ENCODE peak calls at places on chromosomes 7 and 10, in five cellular contexts. X is AG08396, W is brain microvascular endothelial cell, F is endothelial cell, O is RCC 7860. L is an unnamed sample.
A peak's percentile ranks its signal among the peaks of the same experiment; 100 is the strongest.

GRCh38 chr10:69876286-69876685 is 74.6 kb downstream of the COL13A1 start:
- DNase-seq in X (no peak), W (no peak), F (no peak), O (no peak), L (no peak)

GRCh38 chr10:53537508-53537907 is 764.9 kb upstream of the MBL2 start:
- DNase-seq in X (no peak), W (no peak), F (no peak), O (no peak), L (no peak)

GRCh38 chr7:123218866-123219265 is 19.1 kb upstream of the SLC13A1 start:
- DNase-seq in X (no peak), W (no peak), F (no peak), O (no peak), L (no peak)

GRCh38 chr7:127189885-127190284 is 62.9 kb downstream of the GRM8 start:
- DNase-seq in X (no peak), W (no peak), F (no peak), O (no peak), L (no peak)

GRCh38 chr7:44282601-44283171 is 42.7 kb downstream of the CAMK2B start:
- DNase-seq in X (no peak), W (no peak), F (no peak), O (no peak), L (peak; percentile 7)

GRCh38 chr7:106339513-106340246 is 54.9 kb upstream of the NAMPT start:
- DNase-seq in X (no peak), W (no peak), F (no peak), O (no peak), L (no peak)

GRCh38 chr10:34172936-34173533 is 642.1 kb downstream of the PARD3 start:
- DNase-seq in X (no peak), W (no peak), F (no peak), O (no peak), L (no peak)

GRCh38 chr7:29345590-29345989 is 151.0 kb downstream of the CHN2 start:
- DNase-seq in X (no peak), W (peak; percentile 23), F (peak; percentile 55), O (no peak), L (no peak)

GRCh38 chr7:136884492-136884891 is 16.0 kb downstream of the CHRM2 start:
- DNase-seq in X (no peak), W (no peak), F (no peak), O (no peak), L (no peak)

GRCh38 chr7:92834661-92835139 is 1.7 kb downstream of the CDK6 start:
- DNase-seq in X (peak; percentile 29), W (no peak), F (peak; percentile 43), O (no peak), L (peak; percentile 62)

GRCh38 chr10:125039354-125039769 is 97.4 kb downstream of the ZRANB1 start:
- DNase-seq in X (no peak), W (no peak), F (no peak), O (no peak), L (no peak)

GRCh38 chr7:1440620-1441019 is 18.6 kb downstream of the MICALL2 start:
- DNase-seq in X (no peak), W (no peak), F (no peak), O (no peak), L (no peak)

GRCh38 chr10:127888526-127889312 is 4.0 kb downstream of the CLRN3 start:
- DNase-seq in X (no peak), W (no peak), F (no peak), O (no peak), L (no peak)